ENCODE peak calls at places on chromosomes 3 and 15, in six cellular contexts. J is foreskin fibroblast; D is lower leg skin; C is AG09309; K is CD4-positive, alpha-beta T cell; Q is spleen. F is an unnamed sample.

GRCh38 chr3:70885636-70886035 is 573.2 kb upstream of the MDFIC2 start:
- DNase-seq in J (no peak), D (no peak), C (no peak), K (no peak), Q (no peak), F (no peak)

GRCh38 chr3:126937533-126938432 is 45.1 kb upstream of the PLXNA1 start:
- DNase-seq in J (no peak), D (no peak), C (no peak), K (no peak), Q (peak), F (peak)

GRCh38 chr3:115498898-115499297 is 124.4 kb upstream of the GAP43 start:
- DNase-seq in J (no peak), D (no peak), C (no peak), K (no peak), Q (no peak), F (no peak)

GRCh38 chr3:87997966-87998365 is 60.8 kb downstream of the CGGBP1 start:
- DNase-seq in J (no peak), D (no peak), C (no peak), K (no peak), Q (no peak), F (no peak)

GRCh38 chr3:38647217-38647970 is 2.1 kb downstream of the SCN5A start:
- DNase-seq in J (no peak), D (no peak), C (no peak), K (no peak), Q (no peak), F (no peak)

GRCh38 chr15:94293411-94294402 is 62.3 kb downstream of the MCTP2 start:
- DNase-seq in J (no peak), D (no peak), C (no peak), K (no peak), Q (no peak), F (no peak)

GRCh38 chr15:39359736-39360135 is 221.1 kb upstream of the THBS1 start:
- DNase-seq in J (no peak), D (peak), C (no peak), K (no peak), Q (no peak), F (no peak)

GRCh38 chr3:179565496-179565895 is 2.8 kb downstream of the ACTL6A start:
- DNase-seq in J (no peak), D (no peak), C (no peak), K (no peak), Q (no peak), F (no peak)

DNA sequence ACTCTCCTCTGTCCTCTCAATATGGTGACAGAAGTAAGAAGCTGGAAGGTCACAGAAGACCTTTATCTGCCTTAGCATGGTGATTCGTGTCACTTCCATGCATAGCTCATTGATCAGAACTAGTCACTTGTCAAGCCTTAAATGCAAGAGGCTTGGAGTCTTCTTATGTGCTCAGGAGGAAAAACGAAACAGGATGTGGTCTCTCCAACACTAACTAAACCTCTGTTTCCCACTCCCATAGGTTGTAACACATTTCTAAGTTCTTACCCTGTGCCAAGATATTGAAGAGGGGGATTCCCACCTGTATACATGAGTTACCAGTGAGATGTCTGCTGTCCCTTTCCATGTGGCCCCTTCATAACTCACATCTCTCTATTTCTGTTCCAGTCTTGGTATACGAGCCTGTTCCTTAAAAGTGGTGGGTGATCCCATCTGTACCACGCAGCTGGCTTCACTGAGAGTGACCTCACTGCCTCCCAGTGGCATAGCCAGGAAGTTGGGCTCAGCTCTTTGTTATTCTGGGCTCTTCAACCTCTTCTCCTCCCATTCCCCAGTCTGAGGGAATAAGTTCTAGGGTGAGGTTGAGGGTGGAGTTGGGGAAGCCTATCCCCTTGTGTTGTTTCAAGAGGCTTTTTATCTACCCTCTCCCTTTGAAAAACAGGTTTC is 203.2 kb upstream of the PPP2R3A start:
- DNase-seq in J (no peak), D (no peak), C (no peak), K (no peak), Q (no peak), F (no peak)
- TF ChIP-seq CTCF in J (no peak), D (no peak), C (no peak), K (no peak), Q (no peak), F (no peak)

DNA sequence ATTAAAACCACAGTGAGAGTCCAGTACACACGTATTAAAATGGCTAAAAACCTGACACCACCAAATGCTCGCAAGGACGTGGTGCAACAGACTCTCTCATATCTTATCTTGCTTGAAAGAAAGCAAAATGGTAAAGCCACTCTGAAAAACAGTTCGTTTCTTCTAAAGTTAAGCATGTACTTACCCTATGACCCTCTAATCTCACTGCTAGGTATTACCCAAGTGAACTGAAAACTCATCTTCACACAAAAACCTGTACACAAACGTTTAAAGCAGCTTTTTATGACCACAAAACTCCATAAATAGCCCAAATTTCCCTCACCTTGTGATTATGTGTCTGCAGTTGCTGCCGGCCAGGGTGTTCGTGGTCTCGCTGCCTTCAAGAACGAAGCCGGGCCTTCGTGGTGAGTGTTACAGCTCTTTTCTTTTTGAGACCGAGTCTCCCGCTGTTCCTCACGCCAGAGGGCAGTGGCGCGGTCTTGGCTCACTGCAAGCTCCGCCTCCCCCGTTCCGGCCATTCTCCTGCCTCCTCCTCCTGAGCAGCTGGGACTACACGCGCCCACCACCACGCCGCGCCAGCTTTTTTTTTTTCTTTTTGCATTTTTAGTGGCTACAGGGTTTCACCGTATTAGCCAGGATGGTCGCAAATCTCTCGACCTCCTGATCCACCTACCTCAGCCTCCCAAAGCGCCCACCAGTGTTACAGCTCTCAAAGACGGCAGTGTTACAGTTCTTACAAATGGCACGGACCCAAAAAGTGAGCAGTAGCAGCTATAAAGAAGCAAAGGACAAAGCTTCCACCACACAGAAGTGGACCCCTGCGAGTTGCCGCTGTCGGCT is 165.4 kb downstream of the TJP1 start:
- DNase-seq in J (no peak), D (no peak), C (no peak), K (no peak), Q (no peak), F (no peak)
- TF ChIP-seq CTCF in J (no peak), D (no peak), C (no peak), K (no peak), Q (no peak), F (no peak)

GRCh38 chr15:27238209-27238608 is 267.2 kb downstream of the GABRG3 start:
- DNase-seq in J (no peak), D (no peak), C (no peak), K (no peak), Q (no peak), F (no peak)
- TF ChIP-seq CTCF in J (no peak), D (no peak), C (no peak), K (no peak), Q (no peak), F (peak)

DNA sequence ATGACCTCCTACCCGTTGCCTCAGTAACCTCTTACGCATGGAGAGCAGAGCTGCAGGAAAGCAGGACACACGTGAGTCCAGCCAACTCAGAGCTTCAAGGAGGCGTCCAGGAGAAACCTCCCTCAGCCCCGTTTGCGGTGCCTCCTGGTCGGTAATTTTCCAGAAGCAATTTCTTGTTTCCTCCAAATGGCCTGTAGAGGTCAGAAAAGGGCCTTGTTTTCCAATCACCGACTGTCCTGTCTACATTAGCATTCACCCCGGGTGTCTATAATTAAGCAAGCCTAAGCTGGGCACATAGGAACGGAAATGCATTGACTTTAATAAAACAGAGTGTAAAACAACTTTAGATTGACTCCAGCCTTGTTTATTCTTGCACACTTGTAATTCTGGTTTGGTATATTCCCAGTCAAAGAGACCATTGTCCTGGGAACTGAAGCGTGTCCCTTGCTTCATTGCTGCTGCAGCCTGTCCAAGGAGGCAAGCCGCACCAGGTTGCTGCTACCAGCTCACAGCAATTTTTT is 836.2 kb downstream of the AGBL1 start:
- DNase-seq in J (no peak), D (no peak), C (peak), K (no peak), Q (no peak), F (peak)
- TF ChIP-seq CTCF in J (peak), D (no peak), C (peak), K (no peak), Q (peak), F (peak)

F was measured in fibroblast of mammary gland.